ENCODE peak calls at places on chromosome 18, in ten cellular contexts. T is M059J; R is central memory CD4-positive, alpha-beta T cell; E is WTC11; U is foreskin keratinocyte; Y is cerebellum; B is Jurkat, Clone E6-1; L is GDM1; G is EH; A is BJ. P is an unnamed sample.

GRCh38 chr18:22705328-22705727 is 227.8 kb upstream of the RBBP8 start:
- DNase-seq in E (no peak), B (no peak), U (peak), Y (no peak), L (no peak), R (no peak), G (peak), T (peak), A (no peak), P (no peak)

GRCh38 chr18:46071894-46072867 is at the start of gene PSTPIP2:
- DNase-seq in T (peak), L (peak), G (peak), Y (peak), E (peak), B (no peak), U (peak), R (peak), A (no peak), P (peak)

GRCh38 chr18:12745095-12745820 is 42.4 kb downstream of the PSMG2 start:
- DNase-seq in L (no peak), E (no peak), B (no peak), R (no peak), G (peak), T (no peak), A (no peak), Y (no peak), U (peak), P (no peak)

GRCh38 chr18:74493689-74494088 is 2.5 kb upstream of the CNDP2 start:
- DNase-seq in G (peak), B (peak), U (peak), R (peak), L (peak), E (peak), T (peak), Y (no peak), A (no peak), P (no peak)

GRCh38 chr18:31791817-31792579 is 31.3 kb upstream of the SLC25A52 start:
- DNase-seq in A (no peak), L (peak), T (no peak), E (no peak), Y (no peak), U (no peak), B (no peak), G (no peak), R (no peak), P (no peak)

GRCh38 chr18:27763936-27764335 is 413.0 kb downstream of the CDH2 start:
- DNase-seq in E (no peak), A (peak), L (no peak), G (peak), R (no peak), T (peak), B (no peak), U (peak), Y (no peak), P (no peak)

GRCh38 chr18:10160251-10160650 is 246.4 kb downstream of the VAPA start:
- DNase-seq in G (no peak), L (no peak), B (no peak), E (no peak), Y (no peak), A (no peak), T (no peak), U (no peak), R (no peak), P (no peak)

GRCh38 chr18:59520569-59520968 is 161.5 kb upstream of the LMAN1 start:
- DNase-seq in B (no peak), U (no peak), A (no peak), T (no peak), E (no peak), L (no peak), G (no peak), Y (no peak), R (no peak), P (no peak)

GRCh38 chr18:3027301-3027700 is 14.4 kb upstream of the LPIN2 start:
- DNase-seq in B (no peak), R (no peak), G (peak), T (no peak), U (no peak), Y (no peak), L (no peak), E (no peak), A (no peak), P (no peak)

GRCh38 chr18:42649636-42650035 is 465.8 kb downstream of the RIT2 start:
- DNase-seq in T (peak), A (no peak), G (no peak), E (no peak), Y (no peak), B (no peak), L (no peak), R (no peak), U (peak), P (no peak)

GRCh38 chr18:78686976-78687685 is 292.5 kb upstream of the SALL3 start:
- DNase-seq in A (no peak), E (no peak), R (no peak), T (no peak), U (no peak), Y (no peak), L (no peak), G (no peak), B (no peak), P (no peak)

GRCh38 chr18:525066-525797 is 24.7 kb upstream of the COLEC12 start:
- DNase-seq in R (no peak), T (peak), Y (no peak), E (no peak), U (peak), G (peak), B (no peak), L (no peak), A (peak), P (no peak)

GRCh38 chr18:74073957-74074356 is 73.7 kb downstream of the FBXO15 start:
- DNase-seq in A (no peak), G (no peak), R (no peak), U (no peak), Y (no peak), E (no peak), B (no peak), T (no peak), L (no peak), P (no peak)

GRCh38 chr18:80196528-80197320 is 50.6 kb downstream of the PARD6G start:
- DNase-seq in R (no peak), E (no peak), G (peak), B (no peak), T (peak), Y (no peak), L (no peak), U (peak), A (peak), P (no peak)

GRCh38 chr18:35158728-35159443 is 81.9 kb upstream of the ZNF397 start:
- DNase-seq in E (no peak), L (peak), B (peak), U (no peak), Y (no peak), G (no peak), T (no peak), A (no peak), R (no peak), P (no peak)

GRCh38 chr18:28781616-28782362 is 604.9 kb upstream of the CDH2 start:
- DNase-seq in U (no peak), B (peak), L (no peak), R (no peak), E (no peak), G (no peak), A (no peak), Y (no peak), T (no peak), P (no peak)

GRCh38 chr18:2853926-2854664 is 7.3 kb downstream of the EMILIN2 start:
- DNase-seq in B (no peak), L (no peak), U (no peak), Y (peak), G (peak), R (no peak), T (no peak), A (no peak), E (no peak), P (no peak)

GRCh38 chr18:3402962-3403585 is 46.9 kb upstream of the TGIF1 start:
- DNase-seq in Y (no peak), T (peak), R (peak), E (no peak), B (peak), G (peak), U (peak), A (no peak), L (no peak), P (no peak)

GRCh38 chr18:75076286-75076685 is 132.7 kb downstream of the PTGR3 start:
- DNase-seq in G (no peak), T (no peak), Y (no peak), L (no peak), B (no peak), R (no peak), A (no peak), U (no peak), E (no peak), P (no peak)

GRCh38 chr18:8177330-8178016 is 431.8 kb upstream of the RAB12 start:
- DNase-seq in G (peak), L (no peak), E (no peak), U (peak), B (peak), A (no peak), R (no peak), Y (no peak), T (peak), P (no peak)

GRCh38 chr18:8130089-8130488 is 479.1 kb upstream of the RAB12 start:
- DNase-seq in B (no peak), G (no peak), L (no peak), T (no peak), Y (no peak), A (no peak), R (no peak), U (no peak), E (no peak), P (no peak)

GRCh38 chr18:492451-492850 is 8.1 kb downstream of the COLEC12 start:
- DNase-seq in B (no peak), R (no peak), G (no peak), Y (no peak), E (no peak), U (no peak), T (no peak), L (no peak), A (no peak), P (no peak)

GRCh38 chr18:48364146-48364545 is 45.0 kb downstream of the ZBTB7C start:
- DNase-seq in E (no peak), G (no peak), T (no peak), R (no peak), B (no peak), Y (no peak), L (no peak), U (no peak), A (no peak), P (no peak)

GRCh38 chr18:57353137-57353939 is 981 bp downstream of the ST8SIA3 start:
- DNase-seq in T (no peak), U (no peak), B (no peak), A (no peak), R (no peak), E (peak), G (no peak), Y (peak), L (no peak), P (no peak)

P was measured in coronary artery.